ENCODE peak calls at places on chromosomes 1 and 21, in ten cellular contexts. R is transverse colon, L is astrocyte, Q is heart right ventricle, B is IMR-90, T is PC-9, F is GM23338, J is thoracic aorta, Y is hepatocyte, H is PC-3. C is an unnamed sample.

GRCh38 chr1:29991025-29991424 is 732.4 kb downstream of the MATN1 start:
- DNase-seq in R (peak; percentile 20), L (no peak), Q (peak; percentile 27), B (no peak), T (no peak), F (peak; percentile 71), J (no peak), Y (peak; percentile 26), H (no peak), C (no peak)

GRCh38 chr1:204126941-204127340 is 24.9 kb downstream of the ETNK2 start:
- DNase-seq in R (no peak), L (no peak), Q (no peak), B (no peak), T (no peak), F (no peak), J (no peak), Y (no peak), H (no peak), C (no peak)

GRCh38 chr1:16183157-16183556 is 27.3 kb upstream of the EPHA2 start:
- DNase-seq in R (no peak), L (peak; percentile 92), Q (no peak), B (peak; percentile 78), T (peak; percentile 47), F (no peak), J (no peak), Y (peak; percentile 34), H (peak; percentile 88), C (peak; percentile 100)

GRCh38 chr1:166040635-166041034 is 126.2 kb downstream of the FAM78B start:
- DNase-seq in R (no peak), L (no peak), Q (no peak), B (no peak), T (no peak), F (no peak), J (no peak), Y (no peak), H (no peak), C (no peak)

GRCh38 chr1:149995927-149996326 is 14.6 kb downstream of the OTUD7B start:
- DNase-seq in R (no peak), L (peak; percentile 75), Q (no peak), B (peak; percentile 71), T (peak; percentile 20), F (peak; percentile 61), J (no peak), Y (no peak), H (peak; percentile 94), C (peak; percentile 99)

GRCh38 chr1:93537924-93538323 is 90.0 kb downstream of the FNBP1L start:
- DNase-seq in R (no peak), L (peak; percentile 18), Q (no peak), B (peak; percentile 55), T (no peak), F (no peak), J (no peak), Y (no peak), H (no peak), C (no peak)

GRCh38 chr1:234281826-234282489 is 91.3 kb upstream of the COA6 start:
- DNase-seq in R (no peak), L (no peak), Q (no peak), B (no peak), T (no peak), F (no peak), J (no peak), Y (peak; percentile 7), H (no peak), C (no peak)

GRCh38 chr1:28415246-28415645 is 45.7 kb downstream of the PHACTR4 start:
- DNase-seq in R (no peak), L (no peak), Q (no peak), B (no peak), T (no peak), F (peak; percentile 43), J (no peak), Y (no peak), H (no peak), C (no peak)

GRCh38 chr1:81702903-81703302 is 97.8 kb upstream of the ADGRL2 start:
- DNase-seq in R (no peak), L (peak; percentile 94), Q (no peak), B (peak; percentile 95), T (no peak), F (no peak), J (no peak), Y (no peak), H (peak; percentile 94), C (peak; percentile 98)

GRCh38 chr1:219587817-219588561 is 24.9 kb downstream of the ZC3H11B start:
- DNase-seq in R (no peak), L (peak; percentile 80), Q (no peak), B (peak; percentile 71), T (no peak), F (no peak), J (no peak), Y (no peak), H (no peak), C (peak; percentile 41)

GRCh38 chr21:44304846-44305245 is 5.0 kb downstream of the PFKL start:
- DNase-seq in R (peak; percentile 64), L (peak; percentile 12), Q (no peak), B (peak; percentile 23), T (no peak), F (peak; percentile 62), J (no peak), Y (peak; percentile 82), H (peak; percentile 51), C (peak; percentile 8)

GRCh38 chr21:35217504-35218060 is 168.5 kb upstream of the RUNX1 start:
- DNase-seq in R (no peak), L (peak; percentile 93), Q (no peak), B (peak; percentile 85), T (peak; percentile 88), F (peak; percentile 30), J (no peak), Y (peak; percentile 52), H (peak; percentile 100), C (peak; percentile 100)

GRCh38 chr1:116343019-116343418 is 30.0 kb upstream of the ATP1A1 start:
- DNase-seq in R (no peak), L (no peak), Q (no peak), B (no peak), T (no peak), F (no peak), J (no peak), Y (no peak), H (no peak), C (no peak)

GRCh38 chr21:33026878-33027400 is 1.2 kb downstream of the OLIG2 start:
- DNase-seq in R (no peak), L (peak; percentile 12), Q (no peak), B (peak; percentile 12), T (no peak), F (peak; percentile 66), J (no peak), Y (no peak), H (no peak), C (no peak)

GRCh38 chr1:41862411-41863221 is 56.1 kb downstream of the HIVEP3 start:
- DNase-seq in R (no peak), L (peak; percentile 98), Q (no peak), B (peak; percentile 91), T (peak; percentile 74), F (no peak), J (no peak), Y (peak; percentile 22), H (peak; percentile 96), C (peak; percentile 94)

DNA sequence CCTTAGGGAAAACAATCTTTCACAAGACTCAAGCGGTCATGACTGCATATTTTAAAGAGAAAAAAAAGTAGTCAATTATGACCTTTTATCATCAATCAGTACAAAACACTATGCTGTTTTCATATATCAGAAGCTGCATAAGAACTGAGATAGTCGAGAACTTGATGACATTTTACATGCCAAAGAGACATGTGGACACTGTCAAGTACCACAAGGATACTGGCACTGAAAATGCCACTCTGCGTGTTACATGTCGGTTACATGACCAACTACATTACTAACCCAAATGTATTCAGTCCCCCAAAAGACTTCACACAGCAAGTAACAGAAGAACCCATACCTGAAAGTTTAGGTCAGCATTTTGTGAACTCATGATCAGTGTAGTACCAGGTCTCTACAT is 975.0 kb upstream of the ADGRL4 start:
- DNase-seq in R (no peak), L (no peak), Q (no peak), B (no peak), T (no peak), F (no peak), J (no peak), Y (no peak), H (no peak), C (no peak)
- H3K4me3 ChIP-seq in R (no peak overlapping the region), L (no peak overlapping the region), Q (no peak overlapping the region), B (no peak overlapping the region), T (no peak overlapping the region), F (no peak overlapping the region), J (no peak overlapping the region), Y (no peak overlapping the region), H (no peak overlapping the region), C (no peak overlapping the region)

GRCh38 chr1:99481391-99481996 is 164.4 kb upstream of the PALMD start:
- DNase-seq in R (peak; percentile 23), L (peak; percentile 32), Q (no peak), B (peak; percentile 68), T (peak; percentile 19), F (peak; percentile 87), J (no peak), Y (peak; percentile 85), H (peak; percentile 83), C (peak; percentile 55)
- TF ChIP-seq CTCF in R (peak; percentile 67), L (peak; percentile 74), Q (peak; percentile 81), B (peak; percentile 83), T (peak; percentile 97), F (peak; percentile 77), J (peak; percentile 52), Y (peak; percentile 93), H (peak; percentile 94), C (peak; percentile 35)

GRCh38 chr1:38044224-38045215 is 2.1 kb downstream of the POU3F1 start:
- DNase-seq in R (no peak), L (no peak), Q (no peak), B (no peak), T (no peak), F (peak; percentile 37), J (no peak), Y (no peak), H (no peak), C (no peak)

GRCh38 chr1:38046884-38047602 is 450 bp upstream of the POU3F1 start:
- DNase-seq in R (peak; percentile 80), L (peak; percentile 69), Q (peak; percentile 91), B (peak; percentile 67), T (peak; percentile 72), F (peak; percentile 90), J (peak; percentile 68), Y (peak; percentile 81), H (peak; percentile 58), C (peak; percentile 60)

GRCh38 chr1:38047603-38048146 is 1.1 kb upstream of the POU3F1 start:
- DNase-seq in R (no peak), L (peak; percentile 57), Q (no peak), B (peak; percentile 56), T (no peak), F (peak; percentile 79), J (no peak), Y (no peak), H (peak; percentile 26), C (peak; percentile 39)

GRCh38 chr1:38045431-38046332 is 911 bp downstream of the POU3F1 start:
- DNase-seq in R (no peak), L (no peak), Q (peak; percentile 31), B (no peak), T (no peak), F (peak; percentile 70), J (no peak), Y (no peak), H (no peak), C (no peak)

GRCh38 chr1:38046333-38046883 is at the start of gene POU3F1:
- DNase-seq in R (no peak), L (no peak), Q (peak; percentile 28), B (no peak), T (no peak), F (no peak), J (no peak), Y (no peak), H (no peak), C (no peak)
- H3K27me3 ChIP-seq in R (peaks cover 72% of the 10 kb centered on the region), L (peaks cover 35% of the 10 kb centered on the region), Q (peaks cover 59% of the 10 kb centered on the region), B (peaks cover 72% of the 10 kb centered on the region), T (peaks cover 9% of the 10 kb centered on the region), F (peaks cover 67% of the 10 kb centered on the region), J (peaks cover 31% of the 10 kb centered on the region), Y (peaks cover 71% of the 10 kb centered on the region), H (peaks cover 33% of the 10 kb centered on the region), C (peaks cover 18% of the 10 kb centered on the region)

GRCh38 chr1:110873856-110874255 is 908 bp downstream of the CD53 start:
- DNase-seq in R (no peak), L (no peak), Q (no peak), B (no peak), T (no peak), F (no peak), J (no peak), Y (no peak), H (no peak), C (no peak)
- H3K4me3 ChIP-seq in R (peak overlapping the region; percentile 26), L (no peak overlapping the region), Q (peak overlapping the region; percentile 62), B (no peak overlapping the region), T (no peak overlapping the region), F (no peak overlapping the region), J (peak overlapping the region; percentile 65), Y (no peak overlapping the region), H (no peak overlapping the region), C (no peak overlapping the region)

C was measured in bronchial epithelial cell.